ENCODE peak calls at places on chromosomes 4 and X, in six cellular contexts. D is fibroblast of the aortic adventitia; V is dermis blood vessel endothelial cell; E is WTC11; C is stimulated activated CD4-positive, alpha-beta T cell treated with anti-CD3 and anti-CD28 coated beads, Interleukin-15, amount 100 ng/mL, for 1 hour; A is suprapubic skin. Z is an unnamed sample.

GRCh38 chr4:181008164-181008563 is 1235.0 kb upstream of the TENM3 start:
- DNase-seq in D (peak), V (no peak), E (no peak), C (no peak), A (no peak), Z (no peak)

GRCh38 chr4:73691759-73692158 is 48.6 kb upstream of the CXCL8 start:
- DNase-seq in D (no peak), V (no peak), E (no peak), C (no peak), A (no peak), Z (no peak)

GRCh38 chr4:25856756-25857155 is 6.0 kb downstream of the SEL1L3 start:
- DNase-seq in D (peak), V (peak), E (no peak), C (no peak), A (no peak), Z (no peak)

GRCh38 chr4:26220704-26221103 is 100.1 kb upstream of the RBPJ start:
- DNase-seq in D (peak), V (no peak), E (no peak), C (no peak), A (no peak), Z (no peak)

GRCh38 chr4:94527556-94528233 is 76.0 kb downstream of the PDLIM5 start:
- DNase-seq in D (no peak), V (no peak), E (no peak), C (no peak), A (no peak), Z (no peak)

GRCh38 chr4:184506527-184507121 is 32.3 kb upstream of the IRF2 start:
- DNase-seq in D (no peak), V (no peak), E (no peak), C (no peak), A (no peak), Z (no peak)

GRCh38 chrX:120664081-120664480 is 34.2 kb upstream of the C1GALT1C1 start:
- DNase-seq in D (peak), V (peak), E (no peak), C (no peak), A (no peak), Z (no peak)

GRCh38 chr4:25172964-25173917 is 13.0 kb upstream of the SEPSECS start:
- DNase-seq in D (peak), V (peak), E (no peak), C (no peak), A (no peak), Z (no peak)

GRCh38 chr4:81096566-81096965 is 66.1 kb downstream of the BMP3 start:
- DNase-seq in D (peak), V (no peak), E (no peak), C (no peak), A (no peak), Z (no peak)

GRCh38 chr4:118991686-118992085 is 103.0 kb downstream of the SYNPO2 start:
- DNase-seq in D (no peak), V (no peak), E (no peak), C (no peak), A (no peak), Z (no peak)

GRCh38 chr4:152369903-152370296 is 166.0 kb downstream of the FBXW7 start:
- DNase-seq in D (peak), V (peak), E (no peak), C (no peak), A (no peak), Z (no peak)

GRCh38 chrX:9988762-9989161 is 21.6 kb downstream of the CLDN34 start:
- DNase-seq in D (peak), V (peak), E (no peak), C (no peak), A (no peak), Z (no peak)

GRCh38 chr4:170089274-170089742 is 448 bp downstream of the AADAT start:
- DNase-seq in D (peak), V (peak), E (peak), C (no peak), A (no peak), Z (no peak)

GRCh38 chrX:10474510-10474909 is 145.9 kb downstream of the MID1 start:
- DNase-seq in D (no peak), V (no peak), E (no peak), C (no peak), A (no peak), Z (no peak)

GRCh38 chr4:98851806-98852205 is 77.1 kb downstream of the EIF4E start:
- DNase-seq in D (peak), V (no peak), E (no peak), C (no peak), A (no peak), Z (no peak)

GRCh38 chrX:135273162-135273561 is 21.3 kb downstream of the ETDA start:
- DNase-seq in D (no peak), V (no peak), E (no peak), C (no peak), A (no peak), Z (no peak)

GRCh38 chr4:127685292-127685691 is 44.9 kb upstream of the SLC25A31 start:
- DNase-seq in D (peak), V (peak), E (no peak), C (no peak), A (no peak), Z (no peak)

GRCh38 chr4:97215426-97215825 is 927.9 kb downstream of the STPG2 start:
- DNase-seq in D (no peak), V (no peak), E (no peak), C (no peak), A (no peak), Z (no peak)

GRCh38 chr4:161238033-161238432 is 925.8 kb downstream of the FSTL5 start:
- DNase-seq in D (no peak), V (no peak), E (no peak), C (no peak), A (no peak), Z (no peak)

GRCh38 chr4:139619644-139620043 is 46.0 kb upstream of the MGST2 start:
- DNase-seq in D (peak), V (peak), E (no peak), C (no peak), A (no peak), Z (no peak)

GRCh38 chrX:100743009-100743615 is 11.2 kb upstream of the SYTL4 start:
- DNase-seq in D (peak), V (peak), E (no peak), C (no peak), A (no peak), Z (no peak)

GRCh38 chrX:68504237-68504636 is 5.4 kb downstream of the YIPF6 start:
- DNase-seq in D (peak), V (peak), E (no peak), C (no peak), A (no peak), Z (no peak)